ENCODE peak calls at places on chromosomes 2 and 18, in ten cellular contexts. E is AG04449, R is T-helper 2 cell, N is fibroblast of mammary gland, X is immature natural killer cell, T is epithelial cell of esophagus, P is astrocyte, H is NCI-H2081, S is IMR-90, A is heart left ventricle. B is an unnamed sample.

GRCh38 chr18:8117008-8117376 is 492.2 kb upstream of the RAB12 start:
- DNase-seq in E (no peak), R (no peak), N (peak), X (no peak), T (peak), P (no peak), H (no peak), S (peak), A (no peak), B (no peak)

GRCh38 chr18:63161728-63162195 is 157.8 kb downstream of the BCL2 start:
- DNase-seq in E (peak), R (peak), N (peak), X (peak), T (peak), P (peak), H (no peak), S (peak), A (peak), B (peak)

GRCh38 chr2:28565720-28566295 is 69.9 kb downstream of the PLB1 start:
- DNase-seq in E (no peak), R (no peak), N (no peak), X (no peak), T (peak), P (no peak), H (peak), S (no peak), A (no peak), B (no peak)

GRCh38 chr2:46970334-46971288 is 55.0 kb upstream of the MCFD2 start:
- DNase-seq in E (no peak), R (no peak), N (peak), X (no peak), T (peak), P (peak), H (no peak), S (peak), A (peak), B (no peak)

GRCh38 chr2:7627587-7627986 is 710.4 kb downstream of the RNF144A start:
- DNase-seq in E (no peak), R (no peak), N (peak), X (no peak), T (peak), P (peak), H (no peak), S (peak), A (no peak), B (no peak)

GRCh38 chr2:217223222-217223930 is 363.5 kb upstream of the TNP1 start:
- DNase-seq in E (peak), R (no peak), N (peak), X (peak), T (peak), P (peak), H (no peak), S (peak), A (peak), B (peak)

GRCh38 chr2:12169060-12169406 is 422.6 kb downstream of the LPIN1 start:
- DNase-seq in E (peak), R (no peak), N (peak), X (no peak), T (peak), P (peak), H (no peak), S (peak), A (peak), B (peak)

GRCh38 chr2:85216051-85216431 is 82.8 kb downstream of the TCF7L1 start:
- DNase-seq in E (no peak), R (no peak), N (peak), X (no peak), T (peak), P (no peak), H (no peak), S (no peak), A (no peak), B (no peak)

GRCh38 chr18:21073180-21073579 is 38.4 kb downstream of the ROCK1 start:
- DNase-seq in E (no peak), R (no peak), N (no peak), X (no peak), T (no peak), P (no peak), H (no peak), S (no peak), A (no peak), B (no peak)

GRCh38 chr2:42054657-42055430 is 7.0 kb downstream of the PKDCC start:
- DNase-seq in E (no peak), R (no peak), N (no peak), X (no peak), T (no peak), P (no peak), H (no peak), S (no peak), A (no peak), B (no peak)

GRCh38 chr2:189579585-189579984 is 1.0 kb downstream of the SLC40A1 start:
- DNase-seq in E (no peak), R (no peak), N (peak), X (no peak), T (peak), P (no peak), H (no peak), S (peak), A (no peak), B (peak)

GRCh38 chr2:134873152-134873551 is 34.7 kb downstream of the ACMSD start:
- DNase-seq in E (no peak), R (no peak), N (no peak), X (no peak), T (no peak), P (no peak), H (no peak), S (no peak), A (no peak), B (no peak)

GRCh38 chr18:58438984-58439311 is 189.9 kb downstream of the ALPK2 start:
- DNase-seq in E (no peak), R (no peak), N (no peak), X (no peak), T (no peak), P (no peak), H (no peak), S (no peak), A (no peak), B (no peak)

GRCh38 chr2:110854355-110855081 is 122.1 kb downstream of the ACOXL start:
- DNase-seq in E (no peak), R (no peak), N (peak), X (no peak), T (no peak), P (no peak), H (no peak), S (no peak), A (no peak), B (no peak)

GRCh38 chr2:35973132-35973736 is 382.3 kb upstream of the CRIM1 start:
- DNase-seq in E (no peak), R (no peak), N (peak), X (peak), T (peak), P (peak), H (no peak), S (peak), A (no peak), B (peak)

GRCh38 chr2:48356701-48357322 is 173.1 kb upstream of the STON1 start:
- DNase-seq in E (peak), R (peak), N (no peak), X (peak), T (no peak), P (peak), H (peak), S (peak), A (no peak), B (no peak)

GRCh38 chr2:104909317-104909716 is 55.4 kb downstream of the POU3F3 start:
- DNase-seq in E (no peak), R (no peak), N (no peak), X (no peak), T (no peak), P (no peak), H (no peak), S (no peak), A (no peak), B (no peak)

GRCh38 chr2:96806468-96807126 is 9.5 kb upstream of the CNNM3 start:
- DNase-seq in E (no peak), R (peak), N (no peak), X (peak), T (no peak), P (no peak), H (peak), S (peak), A (no peak), B (peak)

GRCh38 chr2:220521591-220521990 is 894.2 kb downstream of the SLC4A3 start:
- DNase-seq in E (no peak), R (no peak), N (no peak), X (no peak), T (no peak), P (no peak), H (no peak), S (no peak), A (no peak), B (no peak)

GRCh38 chr2:181632733-181633401 is 24.0 kb downstream of the CERKL start:
- DNase-seq in E (no peak), R (no peak), N (no peak), X (no peak), T (no peak), P (no peak), H (no peak), S (no peak), A (no peak), B (no peak)

GRCh38 chr18:37516361-37516853 is 49.2 kb downstream of the CELF4 start:
- DNase-seq in E (no peak), R (no peak), N (no peak), X (no peak), T (no peak), P (no peak), H (peak), S (no peak), A (no peak), B (no peak)

GRCh38 chr2:201882353-201883095 is 76.2 kb downstream of the CDK15 start:
- DNase-seq in E (no peak), R (no peak), N (peak), X (no peak), T (no peak), P (peak), H (peak), S (peak), A (peak), B (no peak)

GRCh38 chr2:224056889-224057288 is 17.8 kb upstream of the SERPINE2 start:
- DNase-seq in E (no peak), R (no peak), N (no peak), X (no peak), T (no peak), P (no peak), H (no peak), S (no peak), A (no peak), B (no peak)

B was measured in epithelial cell of proximal tubule.